ENCODE peak calls at places on chromosomes 7 and 10, in four cellular contexts. W is A549, C is fibroblast of the aortic adventitia, V is lower leg skin. E is an unnamed sample.

GRCh38 chr7:16708980-16709379 is 44.6 kb upstream of the TSPAN13 start:
- DNase-seq in W (no peak), C (peak), V (no peak), E (peak)

GRCh38 chr7:67462781-67463191 is 466.2 kb downstream of the TYW1 start:
- DNase-seq in W (no peak), C (no peak), V (peak), E (no peak)

GRCh38 chr7:6227294-6227846 is 45.1 kb downstream of the CYTH3 start:
- DNase-seq in W (no peak), C (peak), V (no peak), E (no peak)

GRCh38 chr7:132359746-132360145 is 216.5 kb downstream of the PLXNA4 start:
- DNase-seq in W (no peak), C (no peak), V (no peak), E (no peak)

GRCh38 chr10:131514454-131514853 is 202.9 kb upstream of the TCERG1L start:
- DNase-seq in W (no peak), C (no peak), V (no peak), E (no peak)

GRCh38 chr10:132577350-132578005 is 39.9 kb downstream of the INPP5A start:
- DNase-seq in W (no peak), C (no peak), V (peak), E (no peak)

GRCh38 chr7:69599879-69600764 is 1.8 kb downstream of the AUTS2 start:
- DNase-seq in W (no peak), C (no peak), V (no peak), E (no peak)

GRCh38 chr7:102125127-102125561 is 161.5 kb upstream of the SH2B2 start:
- DNase-seq in W (peak), C (peak), V (no peak), E (peak)

GRCh38 chr10:60041489-60042133 is 135.3 kb upstream of the CCDC6 start:
- DNase-seq in W (no peak), C (no peak), V (no peak), E (no peak)

GRCh38 chr7:99324966-99325596 is 617 bp upstream of the ARPC1A start:
- DNase-seq in W (no peak), C (no peak), V (no peak), E (no peak)

GRCh38 chr7:101972627-101973026 is 155.2 kb downstream of the CUX1 start:
- DNase-seq in W (no peak), C (no peak), V (no peak), E (no peak)

GRCh38 chr7:143811-144453 is 48.4 kb upstream of the FAM20C start:
- DNase-seq in W (no peak), C (no peak), V (no peak), E (no peak)

GRCh38 chr7:28276303-28276702 is 95.7 kb upstream of the JAZF1 start:
- DNase-seq in W (no peak), C (peak), V (no peak), E (no peak)

GRCh38 chr7:28269700-28270361 is 89.2 kb upstream of the JAZF1 start:
- DNase-seq in W (no peak), C (no peak), V (no peak), E (no peak)

GRCh38 chr7:28277364-28277763 is 96.8 kb upstream of the JAZF1 start:
- DNase-seq in W (no peak), C (no peak), V (no peak), E (no peak)

GRCh38 chr7:28270536-28270935 is 89.9 kb upstream of the JAZF1 start:
- DNase-seq in W (no peak), C (no peak), V (no peak), E (no peak)

GRCh38 chr7:28272461-28272877 is 91.9 kb upstream of the JAZF1 start:
- DNase-seq in W (peak), C (peak), V (peak), E (peak)
- TF ChIP-seq CTCF in W (peak), C (peak), V (no peak), E (peak)

GRCh38 chr10:119316729-119317097 is 109.3 kb downstream of the GRK5 start:
- DNase-seq in W (peak), C (peak), V (no peak), E (peak)
- H3K4me3 ChIP-seq in W (no peak), C (no peak), V (no peak), E (no peak)

GRCh38 chr7:74183653-74184450 is 9.7 kb downstream of the EIF4H start:
- DNase-seq in W (peak), C (no peak), V (no peak), E (no peak)
- TF ChIP-seq CTCF in W (peak), C (peak), V (no peak), E (peak)

DNA sequence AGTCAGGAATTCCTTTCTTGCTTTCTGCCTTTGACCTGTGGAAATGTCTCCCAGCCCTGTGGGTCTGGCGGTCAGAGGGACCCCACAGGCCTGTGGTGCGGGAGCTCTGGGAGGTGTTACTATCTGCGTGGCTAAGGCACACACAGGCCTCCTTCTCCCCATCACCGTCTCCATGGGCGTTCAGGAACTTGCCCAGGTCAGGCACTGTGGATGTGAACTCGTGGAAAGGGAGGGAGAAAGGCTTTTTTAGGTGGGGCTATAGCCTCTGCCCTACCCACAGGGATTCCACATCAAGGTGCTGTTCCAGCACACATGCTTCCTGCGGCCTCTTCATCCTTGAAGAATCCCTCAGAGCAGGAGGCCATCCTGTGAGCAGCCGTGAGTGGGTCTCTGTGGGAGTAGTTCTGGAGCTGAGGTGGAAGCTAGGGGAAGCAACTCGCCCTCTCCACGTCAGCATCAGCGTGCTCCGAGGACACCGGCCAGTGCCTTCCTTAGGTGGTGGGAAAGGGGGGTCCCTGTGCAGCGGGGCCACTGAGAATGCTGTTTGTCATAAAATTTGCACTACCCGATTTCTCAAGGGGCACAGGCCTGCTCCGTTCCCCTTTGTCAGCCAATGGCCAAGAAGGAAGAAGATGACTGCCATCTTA is 7.5 kb upstream of the ATP6V0E2 start:
- DNase-seq in W (no peak), C (no peak), V (no peak), E (no peak)
- H3K4me3 ChIP-seq in W (no peak), C (no peak), V (no peak), E (no peak)

GRCh38 chr7:103447073-103447960 is 1.3 kb upstream of the SLC26A5 start:
- DNase-seq in W (peak), C (peak), V (no peak), E (peak)
- TF ChIP-seq CTCF in W (peak), C (peak), V (no peak), E (peak)

DNA sequence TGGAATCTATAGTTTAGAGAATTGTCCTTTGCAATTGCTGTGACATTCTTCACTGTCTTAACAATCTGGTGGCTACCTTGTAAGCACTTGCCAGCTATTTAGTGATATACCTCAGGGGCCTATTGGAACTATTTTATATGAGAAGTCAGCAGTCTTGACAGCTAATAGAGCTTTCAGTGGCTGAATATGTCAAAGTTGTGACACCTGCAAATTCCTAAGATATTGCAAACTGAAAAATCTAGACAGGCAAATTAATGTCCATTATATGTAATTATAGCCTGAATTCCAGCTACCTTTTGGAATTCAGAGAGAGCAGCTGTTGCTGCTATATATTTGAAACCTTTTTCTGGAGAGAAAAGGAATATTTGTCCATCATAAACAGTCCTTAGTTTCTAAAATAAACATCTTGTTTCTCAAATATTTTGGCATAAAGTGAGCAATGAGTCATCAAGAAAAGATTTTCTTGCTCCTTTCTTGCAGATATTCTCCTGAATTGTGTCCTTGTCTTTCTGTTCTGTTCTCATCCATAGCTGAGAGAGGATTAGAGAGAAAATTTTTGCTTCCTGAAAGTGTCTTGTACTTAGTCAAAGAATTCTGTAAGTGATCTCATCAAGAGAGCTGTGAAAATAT is 408.9 kb upstream of the SEMA3D start:
- DNase-seq in W (no peak), C (peak), V (no peak), E (no peak)
- H3K4me3 ChIP-seq in W (no peak), C (no peak), V (no peak), E (no peak)

GRCh38 chr10:53786236-53786635 is 1013.7 kb upstream of the MBL2 start:
- DNase-seq in W (no peak), C (no peak), V (no peak), E (no peak)
- TF ChIP-seq CTCF in W (no peak), C (no peak), V (no peak), E (peak)

DNA sequence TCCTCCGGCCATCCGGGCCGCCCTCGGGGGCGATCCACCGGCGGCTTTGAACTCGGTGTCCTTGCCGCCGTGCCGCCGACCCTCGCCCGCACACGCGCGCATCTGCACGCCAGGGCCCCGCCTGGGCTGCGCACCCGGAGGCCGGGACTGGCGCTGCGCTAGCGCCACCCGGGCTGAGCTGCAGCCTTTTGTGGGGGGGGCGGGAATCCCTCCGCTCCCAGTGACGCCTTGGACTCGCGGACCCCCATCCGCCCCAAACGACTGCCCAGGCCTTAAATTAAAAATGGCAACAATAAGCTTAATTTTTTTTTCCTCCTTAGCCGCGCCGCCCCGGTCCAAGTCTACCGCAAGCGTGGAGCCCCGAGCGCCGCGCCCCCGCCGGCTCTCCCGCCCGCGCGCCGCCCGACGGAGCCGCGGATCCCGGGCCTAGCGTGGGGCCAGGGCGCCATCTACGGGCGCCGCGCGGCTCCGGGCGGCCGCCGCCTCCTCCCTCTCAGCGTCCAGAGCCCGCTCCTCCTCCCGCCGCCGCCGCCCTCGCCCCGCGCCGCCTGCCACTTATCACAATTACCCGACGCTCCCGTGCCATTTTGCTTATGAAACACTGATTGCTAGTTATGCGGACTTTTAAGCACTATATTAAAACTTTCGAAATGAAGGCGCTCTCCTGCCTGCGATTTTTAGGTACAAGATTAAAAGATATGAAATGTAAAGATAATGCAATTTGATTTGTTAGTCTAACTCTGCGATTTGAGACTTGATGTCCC is 7.5 kb upstream of the EBF3 start:
- DNase-seq in W (peak), C (peak), V (no peak), E (no peak)
- H3K4me3 ChIP-seq in W (peak), C (peak), V (no peak), E (no peak)

GRCh38 chr7:138459300-138460175 is 521 bp upstream of the TRIM24 start:
- DNase-seq in W (peak), C (no peak), V (peak), E (peak)
- TF ChIP-seq CTCF in W (no peak), C (peak), V (no peak), E (peak)

GRCh38 chr7:150340024-150340749 is 1.2 kb downstream of the RARRES2 start:
- DNase-seq in W (no peak), C (peak), V (peak), E (no peak)

GRCh38 chr7:150341263-150342118 is at the start of gene RARRES2:
- DNase-seq in W (no peak), C (peak), V (peak), E (no peak)

GRCh38 chr7:150339369-150339768 is 2.1 kb downstream of the RARRES2 start:
- DNase-seq in W (no peak), C (no peak), V (no peak), E (no peak)

GRCh38 chr7:150342119-150342405 is 633 bp upstream of the RARRES2 start:
- DNase-seq in W (no peak), C (no peak), V (no peak), E (no peak)

GRCh38 chr7:150340875-150341262 is 560 bp downstream of the RARRES2 start:
- DNase-seq in W (no peak), C (no peak), V (no peak), E (no peak)
- H3K4me3 ChIP-seq in W (no peak), C (peak), V (peak), E (no peak)

E was measured in brain microvascular endothelial cell.